ENCODE peak calls at places on chromosomes 12 and 14, in seven cellular contexts. O is foreskin fibroblast; X is KBM-7; G is retinal pigment epithelial cell; I is stimulated activated CD8-positive, alpha-beta memory T cell treated with anti-CD3 and anti-CD28 coated beads, Interleukin-4, amount 100 ng/mL, for 4 hours; H is stimulated activated CD4-positive, alpha-beta T cell treated with anti-CD3 and anti-CD28 coated beads, TNF-alpha, amount 100 ng/mL, for 48 hours; P is cardiac muscle cell. C is an unnamed sample.

GRCh38 chr12:110012137-110012536 is 12.9 kb downstream of the ANKRD13A start:
- DNase-seq in O (peak; percentile 48), G (no peak), H (no peak), P (peak; percentile 26), X (no peak), I (no peak), C (no peak)

GRCh38 chr12:115160290-115161108 is 476.5 kb upstream of the TBX3 start:
- DNase-seq in H (no peak), X (no peak), I (no peak), O (no peak), P (no peak), G (no peak), C (no peak)

GRCh38 chr14:74583689-74584434 is 28.2 kb downstream of the LTBP2 start:
- DNase-seq in X (no peak), H (no peak), O (peak; percentile 81), I (no peak), P (no peak), G (no peak), C (no peak)

GRCh38 chr12:113190761-113191160 is 5.2 kb downstream of the RITA1 start:
- DNase-seq in H (no peak), G (peak; percentile 44), P (peak; percentile 30), O (peak; percentile 33), I (no peak), X (no peak), C (peak; percentile 67)

GRCh38 chr12:15532364-15532977 is 210.2 kb downstream of the PTPRO start:
- DNase-seq in O (peak; percentile 88), G (peak; percentile 43), H (peak; percentile 18), I (no peak), X (peak; percentile 79), P (peak; percentile 83), C (peak; percentile 48)

GRCh38 chr12:57739914-57740538 is 1.5 kb upstream of the AGAP2 start:
- DNase-seq in P (no peak), H (no peak), I (no peak), G (no peak), O (no peak), X (no peak), C (no peak)

GRCh38 chr12:83320350-83320749 is 633.6 kb downstream of the TMTC2 start:
- DNase-seq in I (no peak), P (no peak), X (peak; percentile 10), H (no peak), G (no peak), O (no peak), C (no peak)

GRCh38 chr12:125148316-125148715 is 83.1 kb downstream of the AACS start:
- DNase-seq in O (peak; percentile 16), X (no peak), P (no peak), I (no peak), H (no peak), G (no peak), C (no peak)

GRCh38 chr14:65103150-65103760 is 938 bp upstream of the MAX start:
- DNase-seq in G (no peak), H (no peak), P (peak; percentile 45), I (no peak), X (peak; percentile 64), O (peak; percentile 42), C (peak; percentile 38)

GRCh38 chr14:89304972-89305703 is 111.9 kb downstream of the FOXN3 start:
- DNase-seq in G (peak; percentile 63), O (peak; percentile 58), H (no peak), I (no peak), X (peak; percentile 33), P (peak; percentile 85), C (peak; percentile 13)

GRCh38 chr14:31241450-31242114 is 34.0 kb upstream of the HECTD1 start:
- DNase-seq in X (no peak), P (peak; percentile 52), I (no peak), G (no peak), H (no peak), O (peak; percentile 28), C (no peak)

GRCh38 chr12:104707794-104708558 is 250.1 kb downstream of the SLC41A2 start:
- DNase-seq in I (no peak), P (no peak), O (no peak), H (no peak), G (no peak), X (no peak), C (no peak)

GRCh38 chr12:26970136-26970535 is 31.9 kb downstream of the FGFR1OP2 start:
- DNase-seq in G (no peak), I (no peak), O (no peak), P (no peak), H (no peak), X (no peak), C (no peak)

GRCh38 chr12:94074216-94074969 is 74.0 kb upstream of the PLXNC1 start:
- DNase-seq in X (no peak), H (no peak), G (no peak), O (peak; percentile 24), I (no peak), P (no peak), C (no peak)

GRCh38 chr14:55381040-55381439 is 30.6 kb downstream of the ATG14 start:
- DNase-seq in G (no peak), I (no peak), H (no peak), X (no peak), O (no peak), P (no peak), C (no peak)